ENCODE peak calls at places on chromosomes 4 and X, in six cellular contexts. M is WTC11, P is brain microvascular endothelial cell, L is left ventricle myocardium inferior, Q is endothelial cell, J is lower leg skin. D is an unnamed sample.

GRCh38 chrX:17635231-17635630 is 102.1 kb upstream of the SCML1 start:
- DNase-seq in M (peak), L (no peak), Q (no peak), P (peak), J (no peak), D (no peak)

GRCh38 chr4:25401066-25401465 is 24.0 kb downstream of the ANAPC4 start:
- DNase-seq in Q (no peak), L (no peak), J (no peak), P (no peak), M (no peak), D (peak)

GRCh38 chrX:24100713-24101112 is 46.0 kb downstream of the EIF2S3 start:
- DNase-seq in M (no peak), P (peak), Q (no peak), J (no peak), L (no peak), D (no peak)

GRCh38 chrX:42385730-42386129 is 392.2 kb downstream of the PPP1R2C start:
- DNase-seq in M (no peak), J (no peak), L (no peak), P (no peak), Q (no peak), D (peak)

GRCh38 chr4:5611656-5612187 is 96.6 kb downstream of the EVC2 start:
- DNase-seq in P (peak), Q (no peak), M (no peak), L (no peak), J (no peak), D (no peak)

GRCh38 chrX:44012484-44013096 is 39.4 kb upstream of the NDP start:
- DNase-seq in Q (no peak), P (peak), L (peak), M (no peak), J (no peak), D (peak)

GRCh38 chr4:70994069-70994366 is 569 bp downstream of the DCK start:
- DNase-seq in J (no peak), P (no peak), L (no peak), M (no peak), Q (no peak), D (peak)

GRCh38 chr4:17469931-17470674 is 41.8 kb downstream of the QDPR start:
- DNase-seq in M (no peak), J (no peak), P (peak), L (no peak), Q (no peak), D (no peak)

GRCh38 chr4:99723555-99724450 is 66.2 kb upstream of the C4orf54 start:
- DNase-seq in M (no peak), J (no peak), P (peak), L (peak), Q (no peak), D (peak)

GRCh38 chrX:45083314-45083713 is 117.4 kb downstream of the DIPK2B start:
- DNase-seq in M (no peak), Q (no peak), L (no peak), P (no peak), J (no peak), D (no peak)

GRCh38 chrX:136353519-136354095 is 52.8 kb downstream of the ADGRG4 start:
- DNase-seq in M (no peak), Q (no peak), P (no peak), L (no peak), J (no peak), D (peak)

GRCh38 chrX:153449306-153450113 is 3.7 kb upstream of the TREX2 start:
- DNase-seq in P (no peak), J (no peak), M (no peak), L (no peak), Q (no peak), D (no peak)

GRCh38 chr4:24988776-24989175 is 42.0 kb downstream of the LGI2 start:
- DNase-seq in P (peak), M (peak), L (no peak), Q (peak), J (no peak), D (peak)

GRCh38 chr4:145723336-145723735 is 43.4 kb downstream of the C4orf51 start:
- DNase-seq in Q (no peak), P (no peak), J (no peak), M (no peak), L (no peak), D (peak)

GRCh38 chrX:119692241-119693031 is 532 bp downstream of the SEPTIN6 start:
- DNase-seq in L (peak), J (peak), Q (peak), M (peak), P (peak), D (peak)

GRCh38 chr4:107862658-107863057 is 37.9 kb downstream of the SGMS2 start:
- DNase-seq in L (no peak), M (no peak), J (no peak), Q (no peak), P (peak), D (peak)

GRCh38 chrX:94662665-94663064 is 988.7 kb downstream of the FAM133A start:
- DNase-seq in M (no peak), J (no peak), Q (no peak), P (no peak), L (no peak), D (no peak)

GRCh38 chrX:26373829-26374228 is 157.9 kb downstream of the MAGEB5 start:
- DNase-seq in J (no peak), Q (no peak), L (no peak), P (no peak), M (no peak), D (no peak)

GRCh38 chr4:169283114-169283509 is 12.4 kb upstream of the SH3RF1 start:
- DNase-seq in M (no peak), L (no peak), J (no peak), P (peak), Q (no peak), D (no peak)

GRCh38 chr4:48898733-48899431 is 7.7 kb downstream of the OCIAD2 start:
- DNase-seq in P (peak), Q (no peak), J (no peak), L (no peak), M (no peak), D (no peak)

GRCh38 chr4:143083811-143084472 is 100.8 kb upstream of the USP38 start:
- DNase-seq in M (no peak), P (no peak), J (no peak), Q (no peak), L (no peak), D (no peak)

GRCh38 chrX:1564750-1565683 is 26.4 kb upstream of the AKAP17A start:
- DNase-seq in M (no peak), P (no peak), J (peak), Q (no peak), L (no peak), D (no peak)

GRCh38 chr4:77104405-77105292 is 28.9 kb upstream of the CCNI start:
- DNase-seq in Q (no peak), L (peak), P (peak), J (peak), M (no peak), D (peak)

GRCh38 chr4:16082038-16082423 is 1.8 kb downstream of the PROM1 start:
- DNase-seq in L (no peak), P (no peak), Q (no peak), M (no peak), J (no peak), D (no peak)

GRCh38 chrX:17736856-17737706 is at the start of gene SCML1:
- DNase-seq in P (peak), M (peak), Q (peak), L (peak), J (peak), D (peak)

GRCh38 chrX:18151157-18151556 is 69.5 kb downstream of the BEND2 start:
- DNase-seq in P (no peak), J (no peak), Q (no peak), M (no peak), L (no peak), D (no peak)

GRCh38 chrX:54758114-54759055 is 39.7 kb downstream of the ITIH6 start:
- DNase-seq in P (no peak), J (no peak), M (no peak), Q (no peak), L (no peak), D (no peak)

GRCh38 chr4:2047781-2048581 is 11.1 kb upstream of the NAT8L start:
- DNase-seq in P (no peak), M (no peak), J (peak), L (no peak), Q (no peak), D (no peak)

GRCh38 chrX:116462843-116463242 is at the start of gene CT83:
- DNase-seq in J (no peak), M (no peak), Q (no peak), L (no peak), P (no peak), D (no peak)

GRCh38 chr4:98586634-98587354 is 71.6 kb downstream of the TSPAN5 start:
- DNase-seq in L (no peak), J (no peak), M (no peak), P (no peak), Q (no peak), D (no peak)

GRCh38 chr4:77742054-77742453 is 77.1 kb downstream of the CNOT6L start:
- DNase-seq in J (no peak), L (no peak), P (no peak), Q (no peak), M (no peak), D (no peak)

GRCh38 chr4:11424000-11424399 is 4.7 kb downstream of the HS3ST1 start:
- DNase-seq in M (peak), P (peak), L (no peak), Q (peak), J (no peak), D (peak)
- TF ChIP-seq CTCF in M (no peak), P (peak), L (peak), Q (peak), J (no peak), D (no peak)

GRCh38 chrX:6707497-6707896 is 172.6 kb upstream of the VCX3A start:
- DNase-seq in J (no peak), Q (no peak), M (no peak), L (no peak), P (no peak), D (no peak)
- TF ChIP-seq CTCF in J (no peak), Q (no peak), M (no peak), L (no peak), P (no peak), D (no peak)

GRCh38 chr4:80878218-80878617 is 152.3 kb upstream of the BMP3 start:
- DNase-seq in Q (no peak), P (no peak), J (no peak), M (no peak), L (no peak), D (no peak)
- TF ChIP-seq CTCF in Q (no peak), P (no peak), J (no peak), M (no peak), L (no peak), D (no peak)

DNA sequence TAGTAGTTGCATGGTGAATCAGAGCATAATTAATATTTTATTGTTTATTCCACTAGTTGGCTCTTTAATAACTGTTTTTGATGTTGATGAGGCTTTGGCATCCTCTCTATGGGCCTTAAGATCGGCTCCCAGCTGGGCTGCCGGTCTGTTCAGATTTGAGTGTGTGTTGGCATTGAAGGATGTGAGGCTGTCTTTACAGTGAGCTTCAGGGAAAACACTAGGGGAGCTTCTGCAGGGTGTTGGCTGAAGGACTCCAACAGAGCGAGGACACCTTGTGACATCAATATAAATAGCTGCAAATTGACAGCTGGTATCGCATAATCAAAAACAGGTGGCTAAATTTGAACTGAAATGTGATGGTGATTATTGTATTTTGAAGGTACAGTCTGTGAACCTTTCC is 322.0 kb downstream of the FSTL5 start:
- DNase-seq in L (no peak), M (no peak), J (no peak), Q (no peak), P (no peak), D (no peak)
- TF ChIP-seq CTCF in L (no peak), M (no peak), J (no peak), Q (no peak), P (no peak), D (no peak)

GRCh38 chr4:62159876-62160275 is 959.8 kb downstream of the ADGRL3 start:
- DNase-seq in J (no peak), L (no peak), M (no peak), Q (no peak), P (no peak), D (no peak)

GRCh38 chr4:62159306-62159705 is 959.2 kb downstream of the ADGRL3 start:
- DNase-seq in L (no peak), P (no peak), J (no peak), M (no peak), Q (no peak), D (no peak)

GRCh38 chr4:62161446-62161845 is 961.3 kb downstream of the ADGRL3 start:
- DNase-seq in M (no peak), J (no peak), Q (no peak), P (no peak), L (no peak), D (no peak)

GRCh38 chr4:62162606-62163005 is 962.5 kb downstream of the ADGRL3 start:
- DNase-seq in P (no peak), M (peak), Q (no peak), J (no peak), L (no peak), D (no peak)
- TF ChIP-seq CTCF in P (no peak), M (no peak), Q (no peak), J (no peak), L (no peak), D (no peak)

GRCh38 chr4:44869222-44869882 is 143.0 kb upstream of the GNPDA2 start:
- DNase-seq in P (no peak), L (no peak), Q (no peak), J (no peak), M (no peak), D (no peak)
- TF ChIP-seq CTCF in P (no peak), L (no peak), Q (no peak), J (no peak), M (no peak), D (no peak)

GRCh38 chrX:13364230-13364629 is 44.4 kb upstream of the ATXN3L start:
- DNase-seq in M (no peak), J (no peak), P (no peak), Q (no peak), L (no peak), D (no peak)

GRCh38 chrX:13357925-13358324 is 38.1 kb upstream of the ATXN3L start:
- DNase-seq in M (no peak), J (no peak), Q (no peak), P (peak), L (no peak), D (peak)

GRCh38 chrX:13360146-13360545 is 40.3 kb upstream of the ATXN3L start:
- DNase-seq in Q (no peak), P (no peak), J (no peak), M (no peak), L (peak), D (no peak)
- TF ChIP-seq CTCF in Q (no peak), P (no peak), J (no peak), M (no peak), L (no peak), D (no peak)

DNA sequence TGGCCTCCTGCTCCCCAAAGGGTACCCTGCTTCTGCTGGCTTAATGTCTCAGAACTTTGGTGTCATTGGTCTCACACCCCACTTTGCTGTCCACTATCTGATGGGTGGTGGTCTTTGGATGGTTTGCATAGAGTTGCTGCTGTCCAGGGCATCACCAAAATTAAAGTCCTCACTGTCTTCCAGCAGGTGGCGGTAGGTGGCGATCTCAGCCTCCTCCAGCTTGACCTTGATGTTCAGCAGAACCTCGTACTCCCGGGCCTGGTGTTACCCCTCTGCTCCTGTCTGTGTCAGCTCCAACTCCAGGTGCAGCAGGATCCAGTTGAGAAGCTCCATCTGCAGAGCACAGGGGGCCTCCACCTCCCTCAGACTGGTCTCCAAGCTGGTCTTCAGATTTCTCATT is 1169.5 kb upstream of the PABPC4L start:
- DNase-seq in L (no peak), M (peak), P (no peak), Q (peak), J (no peak), D (no peak)
- TF ChIP-seq CTCF in L (no peak), M (peak), P (peak), Q (peak), J (no peak), D (no peak)

D was measured in RWPE1.